ENCODE peak calls at places on chromosomes 13 and 19, in six cellular contexts. One of them, this sample, is unnamed.

GRCh38 chr19:13169769-13170168 is 19.6 kb downstream of the IER2 start:
- DNase-seq in dorsolateral prefrontal cortex: no peak
- DNase-seq in AG09309: no peak
- DNase-seq in bronchial epithelial cell: peak; percentile 91
- DNase-seq in fibroblast of mammary gland: peak; percentile 80
- DNase-seq in AG10803: peak; percentile 60
- DNase-seq in this sample: no peak

GRCh38 chr13:28337196-28338045 is 157.5 kb downstream of the FLT1 start:
- DNase-seq in dorsolateral prefrontal cortex: no peak
- DNase-seq in AG09309: peak; percentile 75
- DNase-seq in bronchial epithelial cell: peak; percentile 25
- DNase-seq in fibroblast of mammary gland: peak; percentile 91
- DNase-seq in AG10803: peak; percentile 89
- DNase-seq in this sample: no peak

GRCh38 chr13:113192902-113193301 is 15.6 kb downstream of the PCID2 start:
- DNase-seq in dorsolateral prefrontal cortex: no peak
- DNase-seq in AG09309: peak; percentile 61
- DNase-seq in bronchial epithelial cell: peak; percentile 80
- DNase-seq in fibroblast of mammary gland: peak; percentile 91
- DNase-seq in AG10803: peak; percentile 77
- DNase-seq in this sample: no peak

GRCh38 chr13:109381546-109382180 is 404.7 kb downstream of the IRS2 start:
- DNase-seq in dorsolateral prefrontal cortex: no peak
- DNase-seq in AG09309: peak; percentile 67
- DNase-seq in bronchial epithelial cell: no peak
- DNase-seq in fibroblast of mammary gland: peak; percentile 74
- DNase-seq in AG10803: peak; percentile 97
- DNase-seq in this sample: no peak

GRCh38 chr13:53839461-53839860 is 810.8 kb downstream of the OLFM4 start:
- DNase-seq in dorsolateral prefrontal cortex: no peak
- DNase-seq in AG09309: no peak
- DNase-seq in bronchial epithelial cell: no peak
- DNase-seq in fibroblast of mammary gland: no peak
- DNase-seq in AG10803: no peak
- DNase-seq in this sample: no peak

GRCh38 chr19:37979547-37980082 is 72.6 kb downstream of the SIPA1L3 start:
- DNase-seq in dorsolateral prefrontal cortex: no peak
- DNase-seq in AG09309: no peak
- DNase-seq in bronchial epithelial cell: peak; percentile 91
- DNase-seq in fibroblast of mammary gland: no peak
- DNase-seq in AG10803: no peak
- DNase-seq in this sample: no peak

GRCh38 chr13:67341406-67341805 is 111.3 kb upstream of the PCDH9 start:
- DNase-seq in dorsolateral prefrontal cortex: no peak
- DNase-seq in AG09309: no peak
- DNase-seq in bronchial epithelial cell: no peak
- DNase-seq in fibroblast of mammary gland: peak; percentile 83
- DNase-seq in AG10803: no peak
- DNase-seq in this sample: no peak

GRCh38 chr13:33634526-33635111 is 183.3 kb upstream of the RFC3 start:
- DNase-seq in dorsolateral prefrontal cortex: peak; percentile 34
- DNase-seq in AG09309: no peak
- DNase-seq in bronchial epithelial cell: no peak
- DNase-seq in fibroblast of mammary gland: no peak
- DNase-seq in AG10803: no peak
- DNase-seq in this sample: no peak

GRCh38 chr13:87107626-87108025 is 563.5 kb upstream of the SLITRK5 start:
- DNase-seq in dorsolateral prefrontal cortex: no peak
- DNase-seq in AG09309: no peak
- DNase-seq in bronchial epithelial cell: no peak
- DNase-seq in fibroblast of mammary gland: no peak
- DNase-seq in AG10803: peak; percentile 13
- DNase-seq in this sample: no peak

GRCh38 chr19:34998777-34999497 is 1.2 kb upstream of the GRAMD1A start:
- DNase-seq in dorsolateral prefrontal cortex: peak; percentile 38
- DNase-seq in AG09309: no peak
- DNase-seq in bronchial epithelial cell: no peak
- DNase-seq in fibroblast of mammary gland: no peak
- DNase-seq in AG10803: no peak
- DNase-seq in this sample: no peak

GRCh38 chr19:10936661-10937084 is 8.1 kb downstream of the TIMM29 start:
- DNase-seq in dorsolateral prefrontal cortex: peak; percentile 36
- DNase-seq in AG09309: peak; percentile 48
- DNase-seq in bronchial epithelial cell: peak; percentile 75
- DNase-seq in fibroblast of mammary gland: peak; percentile 83
- DNase-seq in AG10803: peak; percentile 80
- DNase-seq in this sample: no peak

GRCh38 chr13:91904597-91904996 is 506.2 kb downstream of the GPC5 start:
- DNase-seq in dorsolateral prefrontal cortex: no peak
- DNase-seq in AG09309: no peak
- DNase-seq in bronchial epithelial cell: no peak
- DNase-seq in fibroblast of mammary gland: no peak
- DNase-seq in AG10803: no peak
- DNase-seq in this sample: no peak

GRCh38 chr13:99969934-99970760 is 1.4 kb downstream of the ZIC5 start:
- DNase-seq in dorsolateral prefrontal cortex: no peak
- DNase-seq in AG09309: no peak
- DNase-seq in bronchial epithelial cell: no peak
- DNase-seq in fibroblast of mammary gland: peak; percentile 26
- DNase-seq in AG10803: no peak
- DNase-seq in this sample: no peak

GRCh38 chr13:99970761-99971575 is 599 bp downstream of the ZIC5 start:
- DNase-seq in dorsolateral prefrontal cortex: no peak
- DNase-seq in AG09309: no peak
- DNase-seq in bronchial epithelial cell: no peak
- DNase-seq in fibroblast of mammary gland: no peak
- DNase-seq in AG10803: no peak
- DNase-seq in this sample: no peak

GRCh38 chr13:99972190-99972731 is 694 bp upstream of the ZIC5 start:
- DNase-seq in dorsolateral prefrontal cortex: no peak
- DNase-seq in AG09309: no peak
- DNase-seq in bronchial epithelial cell: no peak
- DNase-seq in fibroblast of mammary gland: no peak
- DNase-seq in AG10803: no peak
- DNase-seq in this sample: no peak

GRCh38 chr13:99973163-99973785 is 1.7 kb upstream of the ZIC5 start:
- DNase-seq in dorsolateral prefrontal cortex: no peak
- DNase-seq in AG09309: no peak
- DNase-seq in bronchial epithelial cell: no peak
- DNase-seq in fibroblast of mammary gland: no peak
- DNase-seq in AG10803: no peak
- DNase-seq in this sample: no peak

DNA sequence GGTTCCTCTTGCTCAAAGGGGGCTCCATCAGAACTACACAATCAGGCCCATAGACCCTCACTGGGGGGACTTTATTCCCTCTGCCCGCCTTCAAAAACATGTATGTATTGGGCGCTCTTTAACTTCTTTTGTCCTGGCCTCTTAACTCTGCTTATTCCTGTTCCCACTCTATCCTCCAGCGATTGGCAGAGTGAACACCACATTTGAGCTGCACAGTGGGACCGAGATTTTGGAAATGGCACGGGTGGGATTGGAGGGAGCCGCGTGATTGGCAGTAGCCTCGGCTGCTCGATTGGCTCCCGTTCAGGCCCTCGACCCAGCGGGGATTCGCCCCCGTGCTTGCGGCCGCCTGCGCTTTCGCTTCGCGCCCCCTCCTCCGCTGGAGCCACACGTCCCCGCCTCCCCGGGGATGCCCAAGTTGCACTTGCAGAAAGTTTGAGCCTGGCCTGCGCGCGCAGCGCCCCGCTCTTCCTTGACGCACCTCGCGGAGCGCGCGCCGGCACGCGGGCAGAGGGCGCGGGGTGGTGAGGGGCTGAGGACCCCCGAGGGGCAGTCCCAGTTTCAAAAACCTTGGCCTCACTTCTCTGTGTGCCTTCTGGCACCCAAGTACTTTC is at the start of gene ZIC5:
- DNase-seq in dorsolateral prefrontal cortex: no peak
- DNase-seq in AG09309: no peak
- DNase-seq in bronchial epithelial cell: no peak
- DNase-seq in fibroblast of mammary gland: no peak
- DNase-seq in AG10803: no peak
- DNase-seq in this sample: no peak
- H3K4me3 ChIP-seq in dorsolateral prefrontal cortex: peak within 1 kb of the TSS; percentile 45
- H3K4me3 ChIP-seq in AG09309: peak within 1 kb of the TSS; percentile 21
- H3K4me3 ChIP-seq in bronchial epithelial cell: no peak within 1 kb of the TSS
- H3K4me3 ChIP-seq in fibroblast of mammary gland: no peak within 1 kb of the TSS
- H3K4me3 ChIP-seq in AG10803: no peak within 1 kb of the TSS
- H3K4me3 ChIP-seq in this sample: peak within 1 kb of the TSS; percentile 47

GRCh38 chr19:1471514-1472107 is 7.4 kb downstream of the C19orf25 start:
- DNase-seq in dorsolateral prefrontal cortex: peak; percentile 45
- DNase-seq in AG09309: no peak
- DNase-seq in bronchial epithelial cell: no peak
- DNase-seq in fibroblast of mammary gland: no peak
- DNase-seq in AG10803: no peak
- DNase-seq in this sample: no peak
- H3K4me3 ChIP-seq in dorsolateral prefrontal cortex: no peak overlapping the region
- H3K4me3 ChIP-seq in AG09309: no peak overlapping the region
- H3K4me3 ChIP-seq in bronchial epithelial cell: no peak overlapping the region
- H3K4me3 ChIP-seq in fibroblast of mammary gland: no peak overlapping the region
- H3K4me3 ChIP-seq in AG10803: no peak overlapping the region
- H3K4me3 ChIP-seq in this sample: peak overlapping the region; percentile 51

GRCh38 chr13:106532111-106532929 is 3.1 kb downstream of the EFNB2 start:
- DNase-seq in dorsolateral prefrontal cortex: no peak
- DNase-seq in AG09309: no peak
- DNase-seq in bronchial epithelial cell: peak; percentile 34
- DNase-seq in fibroblast of mammary gland: peak; percentile 28
- DNase-seq in AG10803: no peak
- DNase-seq in this sample: no peak

GRCh38 chr13:106529415-106530208 is 5.8 kb downstream of the EFNB2 start:
- DNase-seq in dorsolateral prefrontal cortex: no peak
- DNase-seq in AG09309: no peak
- DNase-seq in bronchial epithelial cell: no peak
- DNase-seq in fibroblast of mammary gland: no peak
- DNase-seq in AG10803: no peak
- DNase-seq in this sample: no peak

GRCh38 chr13:106530907-106531520 is 4.4 kb downstream of the EFNB2 start:
- DNase-seq in dorsolateral prefrontal cortex: no peak
- DNase-seq in AG09309: no peak
- DNase-seq in bronchial epithelial cell: peak; percentile 42
- DNase-seq in fibroblast of mammary gland: no peak
- DNase-seq in AG10803: no peak
- DNase-seq in this sample: no peak

GRCh38 chr13:106528711-106529414 is 6.6 kb downstream of the EFNB2 start:
- DNase-seq in dorsolateral prefrontal cortex: no peak
- DNase-seq in AG09309: no peak
- DNase-seq in bronchial epithelial cell: no peak
- DNase-seq in fibroblast of mammary gland: no peak
- DNase-seq in AG10803: no peak
- DNase-seq in this sample: no peak

DNA sequence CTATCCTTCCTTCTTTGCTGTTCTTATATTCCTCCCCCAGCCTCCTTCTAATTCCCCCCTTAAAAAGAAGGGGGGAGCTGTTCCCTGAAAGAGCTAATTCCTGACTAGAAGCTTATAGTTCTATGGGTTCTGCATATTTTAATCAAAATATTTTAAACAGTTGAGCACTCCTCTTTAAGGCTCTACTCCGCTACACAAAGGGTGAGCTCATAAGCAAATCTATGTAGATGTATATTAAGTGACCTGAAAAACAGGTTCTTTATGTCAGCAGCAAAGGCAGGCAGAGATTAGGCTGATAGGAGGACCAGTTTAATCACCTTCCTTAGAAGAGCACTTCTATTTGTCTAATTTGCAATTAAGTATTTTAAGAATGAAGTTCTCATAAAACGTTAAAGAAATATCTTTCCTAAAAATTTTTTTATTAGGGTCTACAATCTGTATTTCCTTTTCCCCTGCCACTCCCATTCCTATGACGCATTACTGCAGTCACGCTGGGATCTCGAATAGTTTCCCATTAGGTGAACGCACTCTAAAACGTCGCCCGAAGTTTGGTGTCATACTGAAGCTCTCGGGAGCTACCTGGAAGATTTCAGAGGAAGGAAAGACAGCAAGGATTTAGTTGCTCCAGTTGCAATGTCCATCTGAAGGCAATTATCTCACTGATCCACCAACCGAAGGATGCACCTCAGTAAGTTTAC is 5.1 kb downstream of the EFNB2 start:
- DNase-seq in dorsolateral prefrontal cortex: no peak
- DNase-seq in AG09309: no peak
- DNase-seq in bronchial epithelial cell: peak; percentile 78
- DNase-seq in fibroblast of mammary gland: no peak
- DNase-seq in AG10803: no peak
- DNase-seq in this sample: no peak
- H3K4me3 ChIP-seq in dorsolateral prefrontal cortex: peak overlapping the region; percentile 73
- H3K4me3 ChIP-seq in AG09309: no peak overlapping the region
- H3K4me3 ChIP-seq in bronchial epithelial cell: peak overlapping the region; percentile 0
- H3K4me3 ChIP-seq in fibroblast of mammary gland: no peak overlapping the region
- H3K4me3 ChIP-seq in AG10803: peak overlapping the region; percentile 84
- H3K4me3 ChIP-seq in this sample: peak overlapping the region; percentile 81

DNA sequence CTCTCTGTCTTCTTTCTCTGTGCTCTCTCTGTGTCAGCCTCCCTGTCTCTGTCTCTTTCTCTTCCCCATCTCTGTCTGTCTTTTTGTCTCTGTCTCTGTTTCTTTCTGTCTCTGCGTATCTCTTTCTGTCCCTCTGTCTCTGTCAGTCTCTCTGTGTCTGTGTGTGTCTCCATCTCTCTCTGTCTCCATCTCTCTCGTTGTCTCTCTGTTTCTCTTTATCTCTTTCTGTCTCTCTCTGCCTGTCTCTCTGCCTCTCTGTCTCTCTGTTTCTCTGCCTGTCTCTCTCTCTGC is 15.6 kb upstream of the TCF3 start:
- DNase-seq in dorsolateral prefrontal cortex: no peak
- DNase-seq in AG09309: no peak
- DNase-seq in bronchial epithelial cell: no peak
- DNase-seq in fibroblast of mammary gland: no peak
- DNase-seq in AG10803: no peak
- DNase-seq in this sample: no peak
- H3K4me3 ChIP-seq in dorsolateral prefrontal cortex: no peak overlapping the region
- H3K4me3 ChIP-seq in AG09309: no peak overlapping the region
- H3K4me3 ChIP-seq in bronchial epithelial cell: no peak overlapping the region
- H3K4me3 ChIP-seq in fibroblast of mammary gland: no peak overlapping the region
- H3K4me3 ChIP-seq in AG10803: no peak overlapping the region
- H3K4me3 ChIP-seq in this sample: no peak overlapping the region

This sample was measured in suprapubic skin.